ENCODE peak calls at places on chromosomes 13 and 19, in five cellular contexts. O, N, H, Z and V are unnamed samples.

GRCh38 chr13:44710576-44710975 is 134.4 kb upstream of the TSC22D1 start:
- DNase-seq in O (no peak), N (no peak), H (peak), Z (no peak), V (no peak)

GRCh38 chr19:58554494-58555368 is at the start of gene CHMP2A:
- DNase-seq in O (peak), N (peak), H (peak), Z (peak), V (peak)

GRCh38 chr13:23979361-23980159 is 82.3 kb upstream of the C1QTNF9B start:
- DNase-seq in O (no peak), N (no peak), H (peak), Z (peak), V (no peak)

GRCh38 chr19:3683866-3684816 is 16.1 kb downstream of the PIP5K1C start:
- DNase-seq in O (no peak), N (no peak), H (peak), Z (no peak), V (no peak)

GRCh38 chr19:9917322-9917721 is 19.0 kb downstream of the OLFM2 start:
- DNase-seq in O (peak), N (peak), H (peak), Z (peak), V (no peak)

GRCh38 chr13:112637017-112637801 is 49.3 kb upstream of the TUBGCP3 start:
- DNase-seq in O (no peak), N (no peak), H (no peak), Z (no peak), V (no peak)

GRCh38 chr13:89827552-89827951 is 1519.9 kb upstream of the MIR17HG start:
- DNase-seq in O (no peak), N (no peak), H (no peak), Z (no peak), V (no peak)

GRCh38 chr13:31209172-31209818 is 9.5 kb downstream of the B3GLCT start:
- DNase-seq in O (no peak), N (no peak), H (no peak), Z (no peak), V (no peak)

GRCh38 chr13:113850722-113851479 is 13.0 kb downstream of the GAS6 start:
- DNase-seq in O (no peak), N (no peak), H (no peak), Z (peak), V (no peak)

GRCh38 chr13:98512774-98513327 is 64.1 kb downstream of the STK24 start:
- DNase-seq in O (no peak), N (no peak), H (no peak), Z (no peak), V (no peak)

GRCh38 chr19:54455786-54456422 is 6.9 kb downstream of the LENG8 start:
- DNase-seq in O (no peak), N (no peak), H (no peak), Z (no peak), V (no peak)

DNA sequence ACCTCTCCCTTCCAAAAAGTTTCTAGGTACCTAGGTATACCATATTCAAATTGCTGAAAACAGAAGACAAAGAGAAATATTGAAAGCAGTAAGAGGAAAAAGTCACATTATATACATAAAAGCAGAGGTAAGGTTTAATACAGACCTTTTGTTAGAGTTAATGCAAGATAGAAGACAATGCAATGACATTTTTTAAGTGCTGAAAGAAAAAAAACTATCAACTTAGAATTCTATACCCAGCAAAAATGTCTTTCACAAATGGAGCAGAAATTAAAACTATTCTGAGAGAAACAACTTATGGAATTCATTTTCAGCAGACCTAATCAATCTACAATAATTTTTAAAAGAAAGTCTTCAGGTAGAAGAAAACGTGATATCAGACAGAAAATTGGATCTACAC is 77.2 kb downstream of the CRYL1 start:
- DNase-seq in O (no peak), N (no peak), H (no peak), Z (no peak), V (no peak)
- H3K4me3 ChIP-seq in O (no peak), N (no peak), H (no peak), Z (no peak), V (no peak)

GRCh38 chr19:51799311-51799997 is 4.5 kb downstream of the FPR3 start:
- DNase-seq in O (no peak), N (no peak), H (no peak), Z (peak), V (no peak)
- TF ChIP-seq CTCF in O (no peak), N (no peak), H (no peak), Z (no peak), V (no peak)

DNA sequence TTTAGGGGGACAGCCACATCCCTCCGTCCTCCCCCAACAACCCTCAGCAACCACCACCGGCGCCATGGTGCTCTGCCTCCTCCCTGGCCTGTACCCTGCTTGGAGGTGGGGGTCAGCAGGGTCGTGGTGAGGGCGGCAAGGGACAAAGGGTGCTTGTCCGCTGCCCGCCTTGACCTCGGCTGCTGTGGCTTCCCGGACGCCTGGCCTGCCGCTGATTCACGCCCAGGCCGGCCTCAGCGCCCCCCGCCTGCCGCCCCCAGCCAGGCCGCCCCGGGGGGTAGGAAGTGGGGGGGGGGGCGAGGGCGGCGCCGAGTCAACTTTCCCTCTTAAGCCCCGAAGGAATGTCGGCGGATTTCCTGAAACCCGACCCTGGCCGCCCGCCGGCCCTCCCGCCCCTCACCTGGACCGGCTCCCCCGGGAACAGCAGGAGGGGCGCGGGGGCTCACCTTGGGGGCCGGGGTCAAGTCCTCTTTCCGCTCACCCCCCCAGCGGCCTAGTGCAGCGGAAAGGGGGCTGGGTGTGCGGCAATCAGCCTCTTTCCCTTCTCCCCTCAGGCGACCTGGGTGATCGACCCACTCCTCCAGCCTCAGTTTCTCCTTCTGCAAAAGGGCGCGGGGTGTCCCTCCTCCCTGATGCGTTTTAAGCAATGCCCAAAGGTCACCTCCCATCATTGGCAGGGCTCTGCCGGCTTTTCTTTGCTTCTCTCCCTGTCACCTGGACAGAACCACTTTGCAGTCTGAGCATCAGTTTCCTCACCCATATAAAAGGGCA is 1.9 kb upstream of the TMEM59L start:
- DNase-seq in O (no peak), N (no peak), H (no peak), Z (no peak), V (no peak)
- H3K4me3 ChIP-seq in O (no peak), N (no peak), H (no peak), Z (no peak), V (no peak)

DNA sequence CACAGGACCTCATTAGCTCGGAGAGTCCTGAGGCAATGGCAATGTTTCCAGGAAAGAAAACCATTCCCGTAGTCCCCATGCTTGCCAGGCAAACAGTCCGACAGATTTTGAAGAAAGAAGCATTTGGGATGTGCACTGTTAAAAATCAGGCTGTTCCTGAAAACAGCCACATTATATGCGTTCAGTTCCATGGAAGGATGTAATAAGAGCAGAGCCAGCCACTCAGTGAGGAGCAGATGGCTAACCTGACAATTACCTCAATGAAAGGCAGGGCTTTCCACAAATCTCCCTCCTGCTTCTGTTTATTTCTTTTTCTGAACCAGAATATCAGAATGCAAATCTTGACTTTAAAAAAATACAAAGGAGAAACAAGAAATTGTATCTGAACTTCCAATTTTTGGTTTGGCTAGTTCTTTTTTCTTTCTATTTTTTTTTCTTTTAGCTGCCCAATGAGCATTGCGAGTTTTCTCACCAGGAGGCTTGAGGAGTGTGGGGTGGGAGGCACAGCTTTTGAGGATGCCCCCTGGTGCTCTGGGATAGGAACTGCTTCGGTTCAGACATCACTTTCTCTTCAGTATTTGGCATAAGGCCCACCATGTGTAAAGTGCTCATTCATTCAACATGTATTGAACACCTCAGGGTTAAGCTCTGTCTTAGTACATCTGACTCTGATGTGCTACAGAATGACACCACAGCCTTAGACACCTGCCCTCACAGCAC is 124.2 kb downstream of the TBC1D4 start:
- DNase-seq in O (peak), N (peak), H (peak), Z (no peak), V (peak)
- TF ChIP-seq CTCF in O (peak), N (peak), H (peak), Z (peak), V (peak)

GRCh38 chr13:36231236-36231635 is 16.9 kb upstream of the SOHLH2 start:
- DNase-seq in O (no peak), N (no peak), H (no peak), Z (no peak), V (no peak)
- H3K4me3 ChIP-seq in O (no peak), N (no peak), H (no peak), Z (no peak), V (no peak)

DNA sequence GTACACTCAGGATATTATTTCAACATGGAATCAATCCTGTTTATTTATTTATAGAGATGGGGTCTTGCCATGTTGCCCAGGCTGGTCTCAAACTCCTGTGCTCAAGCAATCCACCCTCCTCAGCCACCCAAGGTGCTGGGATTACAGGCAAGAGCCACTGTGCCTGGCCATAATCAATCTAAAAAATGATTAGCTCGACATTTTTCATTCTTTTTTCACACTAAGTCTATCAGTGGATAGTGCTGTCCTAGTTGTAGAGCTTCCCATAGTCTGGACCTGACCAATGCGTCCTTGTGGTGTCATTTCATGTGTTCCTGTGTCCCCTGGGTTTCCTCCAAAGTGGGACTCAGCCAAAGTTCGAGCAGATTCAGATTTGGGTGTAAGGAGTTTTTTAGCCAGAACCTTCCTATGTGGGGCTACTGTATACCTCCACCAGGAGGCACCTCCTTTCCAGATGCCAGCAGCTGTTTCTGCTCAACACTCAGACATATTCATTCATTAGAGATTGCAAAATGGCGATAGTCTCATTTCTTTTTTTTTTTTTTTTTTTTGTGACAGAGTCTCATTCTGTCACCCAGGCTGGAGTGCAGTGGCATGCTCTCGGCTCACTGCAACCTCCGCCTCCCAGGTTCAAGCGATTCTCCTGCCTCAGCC is 61.1 kb downstream of the MAP4K1 start:
- DNase-seq in O (peak), N (no peak), H (peak), Z (no peak), V (no peak)
- TF ChIP-seq CTCF in O (peak), N (no peak), H (peak), Z (no peak), V (peak)

GRCh38 chr19:8332976-8333770 is 9.9 kb downstream of the KANK3 start:
- DNase-seq in O (no peak), N (no peak), H (no peak), Z (no peak), V (no peak)
- H3K4me3 ChIP-seq in O (no peak), N (no peak), H (no peak), Z (no peak), V (no peak)